ENCODE peak calls at places on chromosomes 7 and 10, in six cellular contexts. K, P, J, M, F and L are unnamed samples.

GRCh38 chr7:152093717-152094116 is 68.2 kb downstream of the GALNT11 start:
- ATAC-seq in K (no peak), P (no peak), J (no peak), M (no peak), F (no peak), L (no peak)

GRCh38 chr7:18020138-18020715 is 7.4 kb downstream of the PRPS1L1 start:
- ATAC-seq in K (no peak), P (no peak), J (no peak), M (no peak), F (no peak), L (peak; percentile 32)

GRCh38 chr10:77889277-77889903 is 37.2 kb downstream of the DLG5 start:
- ATAC-seq in K (no peak), P (peak; percentile 92), J (peak; percentile 94), M (no peak), F (peak; percentile 90), L (no peak)

GRCh38 chr7:95478139-95479037 is 7.4 kb upstream of the ASB4 start:
- ATAC-seq in K (peak; percentile 91), P (peak; percentile 90), J (peak; percentile 90), M (peak; percentile 20), F (peak; percentile 49), L (no peak)

GRCh38 chr7:98133621-98134266 is 27.1 kb downstream of the LMTK2 start:
- ATAC-seq in K (peak; percentile 9), P (peak; percentile 53), J (peak; percentile 19), M (peak; percentile 35), F (no peak), L (no peak)

GRCh38 chr10:11689945-11690736 is 52.0 kb upstream of the ECHDC3 start:
- ATAC-seq in K (no peak), P (no peak), J (no peak), M (no peak), F (no peak), L (no peak)

GRCh38 chr10:5591336-5591824 is 66.6 kb downstream of the CALML3 start:
- ATAC-seq in K (no peak), P (peak; percentile 94), J (no peak), M (no peak), F (no peak), L (no peak)

GRCh38 chr10:71161429-71161828 is 50.9 kb upstream of the UNC5B start:
- ATAC-seq in K (no peak), P (no peak), J (peak; percentile 71), M (peak; percentile 40), F (no peak), L (no peak)

GRCh38 chr7:155456772-155457543 is 971 bp upstream of the EN2 start:
- ATAC-seq in K (peak; percentile 85), P (no peak), J (peak; percentile 66), M (no peak), F (no peak), L (peak; percentile 71)

GRCh38 chr7:75795831-75796285 is 17.7 kb downstream of the CCL24 start:
- ATAC-seq in K (no peak), P (no peak), J (peak; percentile 53), M (no peak), F (peak; percentile 78), L (peak; percentile 57)

GRCh38 chr7:80432166-80432565 is 79.7 kb downstream of the GNAT3 start:
- ATAC-seq in K (no peak), P (no peak), J (no peak), M (no peak), F (no peak), L (no peak)

GRCh38 chr7:107850671-107851070 is 40.3 kb upstream of the DLD start:
- ATAC-seq in K (no peak), P (no peak), J (no peak), M (no peak), F (no peak), L (no peak)

GRCh38 chr7:99267530-99268360 is 4.9 kb upstream of the MYH16 start:
- ATAC-seq in K (peak; percentile 98), P (peak; percentile 97), J (peak; percentile 50), M (no peak), F (no peak), L (no peak)

GRCh38 chr10:95741807-95742528 is 14.0 kb upstream of the ENTPD1 start:
- ATAC-seq in K (no peak), P (peak; percentile 56), J (peak; percentile 95), M (peak; percentile 60), F (peak; percentile 77), L (peak; percentile 83)

GRCh38 chr10:30865141-30865926 is 166.3 kb downstream of the ZNF438 start:
- ATAC-seq in K (no peak), P (no peak), J (no peak), M (no peak), F (no peak), L (peak; percentile 41)

GRCh38 chr10:109018892-109019507 is 904.3 kb downstream of the XPNPEP1 start:
- ATAC-seq in K (no peak), P (no peak), J (no peak), M (peak; percentile 36), F (no peak), L (peak; percentile 58)

GRCh38 chr10:60290558-60290957 is 99.1 kb downstream of the ANK3 start:
- ATAC-seq in K (no peak), P (no peak), J (peak; percentile 40), M (no peak), F (no peak), L (no peak)

GRCh38 chr10:58189269-58189668 is 78.4 kb downstream of the IPMK start:
- ATAC-seq in K (no peak), P (peak; percentile 41), J (peak; percentile 78), M (no peak), F (no peak), L (no peak)

GRCh38 chr10:72097448-72098300 is 9.3 kb upstream of the SPOCK2 start:
- ATAC-seq in K (peak; percentile 95), P (peak; percentile 76), J (peak; percentile 76), M (no peak), F (peak; percentile 72), L (no peak)

GRCh38 chr10:576130-576465 is 113.4 kb downstream of the DIP2C start:
- ATAC-seq in K (no peak), P (no peak), J (no peak), M (no peak), F (no peak), L (peak; percentile 34)

GRCh38 chr7:108613949-108614381 is 44.3 kb downstream of the DNAJB9 start:
- ATAC-seq in K (no peak), P (peak; percentile 93), J (peak; percentile 22), M (no peak), F (no peak), L (no peak)

GRCh38 chr10:132627736-132628512 is 90.3 kb downstream of the INPP5A start:
- ATAC-seq in K (no peak), P (no peak), J (peak; percentile 74), M (no peak), F (peak; percentile 24), L (peak; percentile 20)
- TF ChIP-seq EP300 in K (no peak), P (no peak), J (no peak), M (no peak), F (no peak), L (no peak)

GRCh38 chr7:106285051-106285800 is 443 bp upstream of the NAMPT start:
- ATAC-seq in K (peak; percentile 90), P (peak; percentile 91), J (peak; percentile 87), M (peak; percentile 77), F (peak; percentile 98), L (peak; percentile 95)
- TF ChIP-seq EP300 in K (no peak), P (no peak), J (peak; percentile 20), M (peak; percentile 52), F (peak; percentile 99), L (peak; percentile 69)

GRCh38 chr7:150380463-150380862 is 1.3 kb downstream of the ZNF775 start:
- ATAC-seq in K (no peak), P (no peak), J (no peak), M (peak; percentile 6), F (no peak), L (no peak)
- TF ChIP-seq EP300 in K (no peak), P (no peak), J (no peak), M (peak; percentile 87), F (no peak), L (no peak)

DNA sequence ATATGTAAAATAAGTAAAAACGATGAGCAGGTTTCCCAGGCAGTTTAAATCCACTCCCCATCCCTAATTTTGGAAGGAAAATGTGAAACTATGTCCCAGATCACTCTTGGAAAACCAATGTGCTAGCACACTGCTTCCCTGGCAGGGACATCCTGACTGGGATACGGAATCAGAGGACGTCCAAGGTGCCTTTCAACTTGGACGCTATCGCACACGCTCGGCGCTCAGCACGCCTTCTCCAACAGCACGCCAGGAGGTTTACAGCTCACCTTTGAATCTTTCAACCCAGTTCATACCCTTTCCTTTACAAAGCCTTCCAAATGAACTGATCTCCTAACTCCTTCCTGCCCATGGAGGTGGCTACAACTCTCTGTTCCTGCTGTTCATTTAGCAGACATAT is 47.1 kb downstream of the BEND7 start:
- ATAC-seq in K (no peak), P (no peak), J (no peak), M (no peak), F (no peak), L (no peak)
- TF ChIP-seq EP300 in K (no peak), P (no peak), J (no peak), M (no peak), F (no peak), L (no peak)

DNA sequence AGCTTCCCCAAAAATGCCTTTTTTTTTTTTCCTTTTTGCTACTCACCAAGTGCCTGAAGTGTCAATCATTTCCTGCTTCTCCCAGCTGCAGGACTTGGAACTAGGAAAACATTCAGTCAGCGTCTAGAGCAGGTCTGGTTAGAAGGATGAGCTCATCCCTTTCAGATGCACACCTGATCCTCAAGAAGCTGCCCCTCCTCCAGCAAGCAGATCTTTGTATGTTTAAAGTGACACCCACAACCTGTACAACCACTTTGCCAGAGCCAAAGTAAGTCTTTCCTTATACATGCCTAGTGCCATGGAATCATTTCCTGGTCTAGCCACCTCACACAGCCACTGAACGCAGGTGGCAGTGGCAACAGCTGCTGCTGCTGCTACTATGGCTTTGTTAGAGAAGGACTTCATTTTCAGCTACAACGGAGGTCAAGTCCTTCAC is 10.4 kb upstream of the USP54 start:
- ATAC-seq in K (peak; percentile 61), P (peak; percentile 62), J (peak; percentile 47), M (no peak), F (peak; percentile 92), L (no peak)
- TF ChIP-seq EP300 in K (no peak), P (no peak), J (no peak), M (no peak), F (peak; percentile 56), L (no peak)

GRCh38 chr7:50560865-50561351 is 4.3 kb downstream of the DDC start:
- ATAC-seq in K (no peak), P (peak; percentile 85), J (peak; percentile 8), M (no peak), F (no peak), L (no peak)
- TF ChIP-seq EP300 in K (no peak), P (no peak), J (no peak), M (no peak), F (no peak), L (no peak)

DNA sequence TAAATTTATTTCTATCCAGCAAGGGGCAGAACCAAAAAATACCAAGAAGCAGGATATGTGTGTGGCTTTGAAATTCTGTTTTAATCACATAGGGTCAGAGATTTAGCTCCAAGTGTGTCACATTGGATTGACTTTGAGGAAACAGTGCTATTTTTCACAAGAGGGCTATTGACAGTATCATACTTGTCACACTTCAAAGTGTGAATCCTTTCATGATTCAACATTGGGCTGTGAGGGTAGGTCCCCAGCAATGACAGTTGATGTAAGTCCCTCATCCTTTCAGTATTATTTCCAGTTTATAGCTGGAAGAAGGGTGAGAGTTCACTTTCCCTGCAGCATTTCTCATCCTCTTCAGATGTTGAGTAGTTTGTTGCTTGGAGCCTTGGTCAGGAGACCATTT is 7.4 kb downstream of the CCNY start:
- ATAC-seq in K (no peak), P (no peak), J (no peak), M (no peak), F (no peak), L (no peak)
- TF ChIP-seq EP300 in K (no peak), P (no peak), J (no peak), M (no peak), F (no peak), L (no peak)

GRCh38 chr10:88989824-88990527 is 622 bp upstream of the FAS start:
- ATAC-seq in K (no peak), P (peak; percentile 26), J (no peak), M (peak; percentile 9), F (peak; percentile 89), L (peak; percentile 64)
- TF ChIP-seq EP300 in K (no peak), P (no peak), J (no peak), M (no peak), F (peak; percentile 63), L (no peak)